ENCODE peak calls at places on chromosomes 7 and 10, in four cellular contexts. A, P, Q and U are unnamed samples.

GRCh38 chr7:155225095-155225494 is 72.6 kb upstream of the INSIG1 start:
- DNase-seq in P (no peak), A (no peak), Q (no peak), U (no peak)

GRCh38 chr7:106444068-106444655 is 159.4 kb upstream of the NAMPT start:
- DNase-seq in Q (no peak), P (no peak), A (no peak), U (no peak)

GRCh38 chr7:3533040-3533439 is 232.0 kb downstream of the SDK1 start:
- DNase-seq in A (no peak), Q (no peak), P (no peak), U (no peak)

GRCh38 chr7:3510101-3511020 is 209.3 kb downstream of the SDK1 start:
- DNase-seq in Q (no peak), A (no peak), P (no peak), U (no peak)

GRCh38 chr7:21944616-21945373 is 904 bp downstream of the CDCA7L start:
- DNase-seq in Q (no peak), A (peak), P (no peak), U (no peak)

GRCh38 chr10:16384064-16384463 is 52.7 kb upstream of the PTER start:
- DNase-seq in Q (no peak), P (no peak), A (no peak), U (no peak)

GRCh38 chr7:73645643-73646182 is 21.4 kb upstream of the MLXIPL start:
- DNase-seq in Q (no peak), A (no peak), P (no peak), U (no peak)

GRCh38 chr10:75466886-75467285 is 35.5 kb downstream of the LRMDA start:
- DNase-seq in P (no peak), A (no peak), Q (no peak), U (no peak)

GRCh38 chr10:84008878-84009277 is 130.4 kb upstream of the GHITM start:
- DNase-seq in A (peak), Q (no peak), P (peak), U (peak)

GRCh38 chr7:21960922-21961321 is 15.2 kb upstream of the CDCA7L start:
- DNase-seq in Q (no peak), A (no peak), P (no peak), U (no peak)

GRCh38 chr10:67659497-67659896 is 36.5 kb downstream of the CTNNA3 start:
- DNase-seq in P (no peak), A (no peak), Q (no peak), U (no peak)
- TF ChIP-seq RAD21 in P (no peak), A (no peak), Q (no peak), U (no peak)

GRCh38 chr10:91511549-91512330 is 101.6 kb downstream of the HECTD2 start:
- DNase-seq in Q (no peak), P (no peak), A (no peak), U (no peak)
- TF ChIP-seq ELF1 in Q (no peak), P (no peak), A (no peak), U (no peak)

DNA sequence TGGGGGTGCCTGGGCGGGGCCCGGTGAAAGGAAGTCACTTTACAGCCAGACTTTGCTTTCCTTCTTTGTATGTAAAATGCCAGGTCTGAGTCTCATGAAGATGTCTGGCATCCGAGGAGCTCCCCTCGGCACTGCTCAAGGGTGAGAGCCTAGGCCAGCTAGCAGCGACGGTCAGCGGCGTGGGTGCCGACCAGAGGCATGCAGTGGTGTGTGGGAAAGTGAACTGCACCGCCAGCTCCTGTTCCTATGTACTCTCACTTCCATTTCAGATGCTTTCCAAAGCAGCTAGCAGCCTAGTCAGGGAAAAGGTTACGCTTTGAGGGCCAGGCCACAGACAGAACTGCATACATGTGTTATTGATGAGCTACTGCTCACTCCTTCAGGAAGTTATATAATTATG is 172.8 kb downstream of the ZMYND11 start:
- DNase-seq in P (no peak), Q (no peak), A (no peak), U (no peak)
- TF ChIP-seq JUND in P (no peak), Q (no peak), A (no peak), U (no peak)

GRCh38 chr7:69773535-69774225 is 175.4 kb downstream of the AUTS2 start:
- DNase-seq in Q (no peak), P (no peak), A (no peak), U (no peak)
- TF ChIP-seq RAD21 in Q (no peak), P (no peak), A (no peak), U (no peak)

GRCh38 chr7:14403587-14403986 is 414.1 kb upstream of the ETV1 start:
- DNase-seq in P (no peak), A (no peak), Q (no peak), U (no peak)
- TF ChIP-seq ELF1 in P (no peak), A (no peak), Q (no peak), U (no peak)

GRCh38 chr10:14276200-14276599 is 54.5 kb downstream of the FRMD4A start:
- DNase-seq in P (no peak), Q (no peak), A (no peak), U (no peak)
- TF ChIP-seq JUND in P (no peak), Q (no peak), A (no peak), U (no peak)

GRCh38 chr7:16991551-16991950 is 109.8 kb upstream of the AGR3 start:
- DNase-seq in A (no peak), P (no peak), Q (peak), U (no peak)
- TF ChIP-seq RAD21 in A (no peak), P (no peak), Q (no peak), U (no peak)

DNA sequence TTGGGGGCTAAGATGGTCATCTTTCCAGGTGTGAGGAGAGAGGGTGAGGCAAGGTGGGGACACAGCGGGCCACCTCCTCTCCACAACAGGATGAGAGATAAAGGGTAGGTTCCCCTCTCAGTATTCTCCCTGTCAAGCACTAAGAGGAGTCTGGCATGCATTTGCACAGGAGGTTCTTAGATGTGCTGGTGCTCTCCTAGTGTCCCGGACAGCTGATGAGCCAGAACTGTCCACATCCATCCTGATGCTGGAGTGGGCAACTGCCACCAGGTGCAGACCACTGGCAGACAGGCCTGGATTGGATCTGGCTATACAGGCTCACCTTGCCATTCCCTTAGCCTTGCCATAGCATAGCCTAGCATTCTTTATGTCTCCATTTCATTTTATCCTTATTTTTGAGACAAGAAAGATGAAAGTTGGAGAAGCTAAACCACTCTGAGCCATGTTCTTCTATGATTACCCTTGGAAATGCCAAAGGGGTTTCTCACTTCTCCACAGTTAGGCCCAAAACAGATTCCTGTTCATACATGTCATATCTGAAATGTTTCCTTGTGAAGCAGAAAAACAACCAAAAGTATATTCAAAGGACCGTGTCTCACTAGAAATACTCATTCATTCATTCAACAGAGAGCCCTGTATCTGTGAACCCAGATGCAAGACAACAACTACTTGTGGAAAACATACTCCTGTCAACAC is 48.8 kb upstream of the ANTXRL start:
- DNase-seq in A (no peak), P (no peak), Q (no peak), U (no peak)
- TF ChIP-seq ELF1 in A (no peak), P (no peak), Q (no peak), U (no peak)